ENCODE peak calls at places on chromosomes 13 and 19, in eight cellular contexts. B is Peyer's patch, Z is endodermal cell, C is AG04450, S is GM12878, K is AG09309, T is heart right ventricle, J is cardiac fibroblast. Y is an unnamed sample.
A peak's percentile ranks its signal among the peaks of the same experiment; 100 is the strongest.

GRCh38 chr13:59318320-59318930 is 845.3 kb downstream of the DIAPH3 start:
- DNase-seq in B (peak; percentile 23), Z (peak; percentile 95), C (peak; percentile 16), S (peak; percentile 9), K (peak; percentile 3), T (peak; percentile 67), J (peak; percentile 76), Y (peak; percentile 64)

GRCh38 chr19:39845172-39845571 is 1.0 kb downstream of the FBL start:
- DNase-seq in B (no peak), Z (no peak), C (no peak), S (no peak), K (no peak), T (no peak), J (no peak), Y (no peak)

GRCh38 chr19:47779524-47780214 is 1.2 kb downstream of the SELENOW start:
- DNase-seq in B (no peak), Z (no peak), C (no peak), S (no peak), K (no peak), T (peak; percentile 77), J (no peak), Y (no peak)

GRCh38 chr19:40754611-40755247 is 3.7 kb downstream of the SNRPA start:
- DNase-seq in B (no peak), Z (no peak), C (no peak), S (no peak), K (no peak), T (no peak), J (no peak), Y (no peak)

GRCh38 chr19:40305403-40305802 is 20.3 kb upstream of the AKT2 start:
- DNase-seq in B (peak; percentile 65), Z (peak; percentile 88), C (peak; percentile 83), S (peak; percentile 38), K (peak; percentile 72), T (peak; percentile 62), J (peak; percentile 93), Y (peak; percentile 76)

GRCh38 chr19:10924597-10924996 is 3.8 kb downstream of the YIPF2 start:
- DNase-seq in B (no peak), Z (no peak), C (no peak), S (no peak), K (no peak), T (no peak), J (no peak), Y (no peak)

GRCh38 chr13:46386996-46387851 is at the start of gene RUBCNL:
- DNase-seq in B (peak; percentile 69), Z (peak; percentile 85), C (no peak), S (no peak), K (no peak), T (peak; percentile 31), J (peak; percentile 51), Y (peak; percentile 65)

GRCh38 chr19:42028304-42029216 is 34.5 kb upstream of the ATP1A3 start:
- DNase-seq in B (no peak), Z (peak; percentile 98), C (no peak), S (no peak), K (no peak), T (no peak), J (no peak), Y (peak; percentile 59)

GRCh38 chr19:15282311-15282705 is 50.0 kb downstream of the BRD4 start:
- DNase-seq in B (no peak), Z (no peak), C (no peak), S (no peak), K (no peak), T (no peak), J (no peak), Y (no peak)

GRCh38 chr13:95552539-95553270 is at the start of gene CLDN10:
- DNase-seq in B (no peak), Z (peak; percentile 97), C (no peak), S (no peak), K (no peak), T (no peak), J (no peak), Y (no peak)

GRCh38 chr13:40982772-40983171 is 36.3 kb downstream of the ELF1 start:
- DNase-seq in B (peak; percentile 75), Z (no peak), C (no peak), S (peak; percentile 84), K (no peak), T (no peak), J (peak; percentile 85), Y (peak; percentile 56)

GRCh38 chr13:40980466-40980865 is 38.6 kb downstream of the ELF1 start:
- DNase-seq in B (no peak), Z (no peak), C (no peak), S (no peak), K (no peak), T (no peak), J (no peak), Y (peak; percentile 45)

GRCh38 chr13:40981949-40982348 is 37.2 kb downstream of the ELF1 start:
- DNase-seq in B (no peak), Z (no peak), C (no peak), S (no peak), K (no peak), T (no peak), J (peak; percentile 8), Y (no peak)

GRCh38 chr13:40981361-40981760 is 37.8 kb downstream of the ELF1 start:
- DNase-seq in B (no peak), Z (no peak), C (no peak), S (no peak), K (no peak), T (no peak), J (peak; percentile 70), Y (no peak)

DNA sequence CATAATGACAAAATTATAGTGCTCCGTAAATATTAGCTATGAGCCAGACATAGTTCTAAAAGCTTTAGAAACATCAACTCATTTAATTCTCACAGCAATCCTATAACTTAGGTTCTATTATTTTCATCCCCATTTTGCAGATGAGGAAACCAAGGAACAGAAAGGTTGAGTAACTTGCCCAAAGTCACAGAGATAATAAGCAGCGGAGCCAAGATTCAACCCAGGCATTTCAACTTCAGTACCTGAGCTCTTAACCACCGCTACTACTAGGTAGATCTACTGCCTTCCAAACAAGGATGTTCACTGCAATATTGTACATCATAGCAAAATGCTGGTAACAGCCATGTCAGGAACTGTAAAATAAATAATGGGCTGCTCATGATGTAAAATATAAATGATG is 39.9 kb downstream of the ELF1 start:
- DNase-seq in B (no peak), Z (no peak), C (no peak), S (no peak), K (no peak), T (no peak), J (no peak), Y (no peak)
- H3K4me3 ChIP-seq in B (peak overlapping the region; percentile 35), Z (no peak overlapping the region), C (no peak overlapping the region), S (peak overlapping the region; percentile 76), K (no peak overlapping the region), T (peak overlapping the region; percentile 53), J (no peak overlapping the region), Y (peak overlapping the region; percentile 64)

GRCh38 chr19:18155095-18156087 is 2.4 kb downstream of the PIK3R2 start:
- DNase-seq in B (no peak), Z (no peak), C (no peak), S (no peak), K (no peak), T (no peak), J (no peak), Y (no peak)

GRCh38 chr19:18152444-18152816 is 533 bp upstream of the PIK3R2 start:
- DNase-seq in B (peak; percentile 100), Z (peak; percentile 99), C (peak; percentile 95), S (peak; percentile 99), K (peak; percentile 86), T (peak; percentile 97), J (peak; percentile 99), Y (peak; percentile 99)

GRCh38 chr19:18153555-18154134 is 682 bp downstream of the PIK3R2 start:
- DNase-seq in B (peak; percentile 44), Z (no peak), C (no peak), S (no peak), K (no peak), T (no peak), J (no peak), Y (peak; percentile 39)

GRCh38 chr19:18150776-18151624 is 2.0 kb upstream of the PIK3R2 start:
- DNase-seq in B (no peak), Z (no peak), C (no peak), S (no peak), K (no peak), T (no peak), J (no peak), Y (no peak)

DNA sequence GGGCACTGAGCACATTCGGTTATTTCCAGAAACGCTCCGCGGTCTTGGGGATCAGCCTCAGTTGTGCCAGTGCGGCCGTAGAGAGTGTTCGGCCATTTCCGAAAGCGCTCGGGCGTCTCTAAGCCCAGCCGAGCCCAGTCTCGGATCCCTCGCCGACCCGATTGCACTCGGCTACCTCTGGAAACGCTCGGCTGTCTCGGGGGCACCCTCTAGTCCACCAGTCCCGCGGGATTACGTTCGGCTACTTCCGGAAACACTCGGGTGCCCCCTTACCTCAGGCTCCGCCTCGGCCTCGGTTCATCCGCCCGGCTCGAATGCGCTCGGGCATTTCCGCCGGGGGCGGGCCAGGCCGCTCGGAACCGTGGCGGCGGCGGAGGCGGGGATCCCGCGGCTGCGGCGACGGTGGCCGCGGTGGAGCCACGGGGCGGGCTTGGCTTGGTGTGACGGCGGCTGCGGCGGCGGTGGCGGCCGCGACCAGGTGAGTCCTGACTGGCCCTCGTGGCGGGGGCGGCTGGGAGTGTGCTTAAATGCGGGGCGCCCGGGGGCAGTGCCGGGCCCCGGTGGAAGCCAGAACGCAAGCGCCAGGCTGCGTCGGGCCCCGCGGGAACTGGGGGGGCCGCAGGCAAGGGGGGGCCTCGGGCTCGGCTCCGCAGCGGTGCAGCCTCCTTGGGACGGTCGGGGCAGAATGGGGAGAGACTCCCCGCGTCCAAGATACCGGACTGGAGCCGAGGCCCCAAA is at the start of gene PIK3R2:
- DNase-seq in B (peak; percentile 100), Z (peak; percentile 100), C (peak; percentile 97), S (peak; percentile 88), K (peak; percentile 91), T (peak; percentile 100), J (peak; percentile 99), Y (peak; percentile 100)
- TF ChIP-seq CTCF in B (no peak), Z (peak; percentile 6), C (no peak), S (no peak), K (no peak), T (no peak), J (no peak), Y (no peak)

DNA sequence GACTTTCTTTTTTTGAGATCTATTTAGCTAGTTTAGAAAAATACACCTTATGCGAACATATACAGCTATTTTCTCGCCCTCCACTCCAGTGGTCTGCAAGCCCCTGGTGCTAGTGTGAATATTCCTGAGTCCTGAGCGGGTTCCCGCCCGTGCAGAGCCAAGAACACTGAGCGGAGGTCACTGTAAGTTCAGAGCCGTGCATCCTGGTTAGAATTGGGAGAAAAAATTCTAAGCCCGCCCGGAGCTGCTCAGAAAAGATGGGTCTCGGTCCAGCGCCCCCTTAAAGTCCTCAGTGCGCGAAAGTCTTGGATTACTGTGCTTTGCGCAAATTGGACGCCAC is 117.7 kb downstream of the KCNRG start:
- DNase-seq in B (no peak), Z (peak; percentile 54), C (no peak), S (no peak), K (no peak), T (no peak), J (no peak), Y (no peak)
- H3K4me3 ChIP-seq in B (no peak overlapping the region), Z (peak overlapping the region; percentile 2), C (no peak overlapping the region), S (no peak overlapping the region), K (no peak overlapping the region), T (peak overlapping the region; percentile 20), J (no peak overlapping the region), Y (no peak overlapping the region)

DNA sequence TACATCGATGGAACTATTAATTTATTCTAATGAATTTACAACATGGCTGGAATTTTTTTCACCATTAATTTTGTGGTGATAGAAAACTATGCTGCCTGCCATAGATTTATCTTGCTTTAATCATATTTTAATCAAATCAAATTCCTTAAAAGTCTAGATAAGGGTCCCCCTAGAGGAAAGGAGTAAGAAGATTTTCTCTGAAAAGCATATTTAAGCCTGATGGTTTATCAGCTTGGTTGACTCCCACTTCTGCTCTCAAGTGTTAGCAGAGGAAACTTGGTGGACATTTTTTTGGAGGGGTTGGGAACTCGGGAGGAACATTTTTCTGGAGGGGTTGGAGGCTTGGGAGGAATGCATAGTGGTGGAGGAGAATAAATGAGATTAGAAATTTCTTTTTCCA is 253.3 kb downstream of the KCNRG start:
- DNase-seq in B (no peak), Z (no peak), C (no peak), S (no peak), K (no peak), T (no peak), J (peak; percentile 12), Y (no peak)
- TF ChIP-seq CTCF in B (no peak), Z (no peak), C (peak; percentile 26), S (no peak), K (peak; percentile 31), T (no peak), J (peak; percentile 8), Y (peak; percentile 23)

Y was measured in DND-41.